ENCODE peak calls at places on chromosomes 7 and 10, in nine cellular contexts. W is COR-L47, N is KBM-7, H is activated T-cell treated with anti-CD3 and anti-CD28 coated beads for 1 hour, X is heart left ventricle, Q is cardiac fibroblast, R is non-pigmented ciliary epithelial cell, G is NCI-H524 treated with DMSO at 0.1 percent for 48 hours, U is T-helper 9 cell. M is an unnamed sample.

GRCh38 chr10:132219486-132219885 is 32.7 kb downstream of the DPYSL4 start:
- DNase-seq in Q (no peak), U (no peak), W (no peak), G (no peak), H (no peak), N (no peak), R (no peak), X (no peak), M (peak)

GRCh38 chr10:103616705-103617361 is 123.3 kb downstream of the NEURL1 start:
- DNase-seq in G (no peak), X (peak), U (no peak), W (no peak), H (no peak), R (peak), Q (peak), N (no peak), M (no peak)

GRCh38 chr7:21624320-21624719 is 81.5 kb downstream of the DNAH11 start:
- DNase-seq in U (no peak), H (no peak), G (no peak), R (no peak), N (no peak), Q (no peak), X (no peak), W (no peak), M (no peak)

GRCh38 chr7:94348142-94348541 is 46.6 kb upstream of the COL1A2 start:
- DNase-seq in H (no peak), X (peak), W (no peak), G (no peak), Q (peak), U (no peak), N (no peak), R (peak), M (no peak)

GRCh38 chr10:68397005-68397404 is 10.1 kb downstream of the RUFY2 start:
- DNase-seq in N (no peak), W (no peak), Q (no peak), X (no peak), G (no peak), H (no peak), R (no peak), U (no peak), M (no peak)

GRCh38 chr10:97664282-97664850 is 22.7 kb downstream of the AVPI1 start:
- DNase-seq in Q (no peak), G (no peak), H (no peak), U (no peak), X (no peak), R (no peak), W (no peak), N (no peak), M (no peak)

GRCh38 chr7:56083150-56083785 is 9.5 kb downstream of the PHKG1 start:
- DNase-seq in G (no peak), X (peak), W (peak), H (no peak), N (no peak), Q (no peak), U (no peak), R (no peak), M (no peak)

GRCh38 chr10:98257961-98258360 is 10.0 kb downstream of the LOXL4 start:
- DNase-seq in H (no peak), G (no peak), N (no peak), U (no peak), Q (no peak), X (no peak), W (no peak), R (no peak), M (no peak)

GRCh38 chr10:61939575-61940301 is 38.2 kb downstream of the ARID5B start:
- DNase-seq in R (no peak), G (no peak), X (no peak), N (no peak), W (no peak), U (no peak), H (no peak), Q (peak), M (no peak)

GRCh38 chr10:63819753-63820347 is 298.6 kb downstream of the REEP3 start:
- DNase-seq in Q (peak), X (peak), U (no peak), H (no peak), N (peak), G (no peak), R (no peak), W (peak), M (peak)

GRCh38 chr10:117130346-117130745 is 7.7 kb downstream of the VAX1 start:
- DNase-seq in H (no peak), Q (no peak), G (no peak), X (no peak), R (no peak), N (no peak), U (no peak), W (no peak), M (no peak)

GRCh38 chr10:15792777-15793176 is 67.5 kb downstream of the MINDY3 start:
- DNase-seq in N (no peak), G (no peak), R (no peak), W (no peak), U (no peak), X (no peak), Q (no peak), H (no peak), M (no peak)

GRCh38 chr10:1142596-1142995 is 86.4 kb downstream of the WDR37 start:
- DNase-seq in G (no peak), U (no peak), R (no peak), Q (no peak), H (no peak), W (no peak), N (peak), X (no peak), M (no peak)

GRCh38 chr7:77665161-77665560 is 31.1 kb upstream of the RSBN1L start:
- DNase-seq in Q (no peak), G (no peak), H (no peak), W (no peak), X (no peak), N (no peak), U (no peak), R (no peak), M (no peak)

GRCh38 chr10:72597897-72598296 is 28.0 kb downstream of the MICU1 start:
- DNase-seq in R (peak), Q (peak), W (no peak), H (no peak), N (no peak), G (no peak), X (no peak), U (no peak), M (no peak)

GRCh38 chr7:142855756-142856564 is 1.1 kb downstream of the EPHB6 start:
- DNase-seq in W (no peak), X (peak), G (no peak), U (no peak), R (no peak), N (no peak), Q (peak), H (no peak), M (no peak)

GRCh38 chr10:128879030-128879429 is 588.0 kb upstream of the MGMT start:
- DNase-seq in W (no peak), U (no peak), Q (no peak), H (no peak), N (no peak), G (no peak), X (no peak), R (no peak), M (no peak)

GRCh38 chr7:131555565-131556054 is 818 bp downstream of the PODXL start:
- DNase-seq in G (no peak), R (no peak), Q (no peak), X (no peak), U (no peak), W (no peak), H (no peak), N (peak), M (no peak)

GRCh38 chr7:2978403-2978802 is 65.3 kb downstream of the CARD11 start:
- DNase-seq in W (no peak), G (no peak), U (peak), Q (no peak), X (no peak), R (no peak), H (peak), N (peak), M (no peak)